ENCODE peak calls at places on chromosomes 6 and 20, in four cellular contexts. H is AG10803, O is G401, S is osteocyte. V is an unnamed sample.

GRCh38 chr6:134795696-134796095 is 154.2 kb downstream of the ALDH8A1 start:
- DNase-seq in H (no peak), O (no peak), S (no peak), V (no peak)

GRCh38 chr20:63366658-63367360 is 5.7 kb upstream of the CHRNA4 start:
- DNase-seq in H (no peak), O (no peak), S (no peak), V (no peak)

GRCh38 chr6:152605901-152606390 is 31.2 kb downstream of the SYNE1 start:
- DNase-seq in H (peak), O (peak), S (no peak), V (no peak)

GRCh38 chr6:162538643-162539064 is 188.9 kb downstream of the PRKN start:
- DNase-seq in H (no peak), O (no peak), S (peak), V (peak)

GRCh38 chr6:154555075-154555677 is 44.7 kb upstream of the CNKSR3 start:
- DNase-seq in H (peak), O (no peak), S (no peak), V (no peak)

GRCh38 chr6:135231469-135231844 is 50.3 kb downstream of the MYB start:
- DNase-seq in H (peak), O (no peak), S (no peak), V (no peak)

GRCh38 chr6:43997342-43997677 is 129.9 kb downstream of the MRPL14 start:
- DNase-seq in H (no peak), O (no peak), S (no peak), V (peak)

GRCh38 chr6:36241728-36242127 is 28.1 kb upstream of the PNPLA1 start:
- DNase-seq in H (peak), O (no peak), S (no peak), V (no peak)

GRCh38 chr6:43220439-43220951 is 8.8 kb downstream of the DNPH1 start:
- DNase-seq in H (no peak), O (no peak), S (no peak), V (no peak)

GRCh38 chr6:28880894-28881780 is 42.6 kb downstream of the TRIM27 start:
- DNase-seq in H (peak), O (peak), S (peak), V (peak)

GRCh38 chr20:63850689-63851547 is 10.4 kb upstream of the ABHD16B start:
- DNase-seq in H (no peak), O (no peak), S (no peak), V (no peak)

GRCh38 chr20:3239867-3240775 is 1.1 kb upstream of the SLC4A11 start:
- DNase-seq in H (peak), O (no peak), S (no peak), V (no peak)